ENCODE peak calls at places on chromosomes 7 and 10, in ten cellular contexts. I, P, Z, B, O, W, T, S, M and D are unnamed samples.

GRCh38 chr7:138116156-138116555 is 39.9 kb downstream of the AKR1D1 start:
- DNase-seq in I (peak), P (no peak), Z (no peak), B (no peak), O (no peak), W (no peak), T (no peak), S (peak), M (no peak), D (no peak)

GRCh38 chr10:112336556-112337201 is 37.2 kb upstream of the ACSL5 start:
- DNase-seq in I (no peak), P (no peak), Z (peak), B (no peak), O (no peak), W (no peak), T (no peak), S (no peak), M (no peak), D (no peak)

GRCh38 chr7:116554436-116554835 is 29.6 kb downstream of the CAV1 start:
- DNase-seq in I (no peak), P (peak), Z (no peak), B (no peak), O (no peak), W (no peak), T (peak), S (no peak), M (no peak), D (no peak)

GRCh38 chr10:52678611-52679010 is 94.0 kb downstream of the MBL2 start:
- DNase-seq in I (no peak), P (no peak), Z (no peak), B (no peak), O (no peak), W (no peak), T (no peak), S (no peak), M (no peak), D (no peak)

GRCh38 chr10:16728266-16728665 is 89.0 kb downstream of the RSU1 start:
- DNase-seq in I (no peak), P (no peak), Z (no peak), B (no peak), O (no peak), W (no peak), T (no peak), S (no peak), M (no peak), D (no peak)

GRCh38 chr10:132716691-132717490 is 69.1 kb downstream of the NKX6-2 start:
- DNase-seq in I (no peak), P (no peak), Z (no peak), B (no peak), O (no peak), W (no peak), T (no peak), S (no peak), M (no peak), D (no peak)

GRCh38 chr7:4765776-4766490 is 9.5 kb upstream of the AP5Z1 start:
- DNase-seq in I (no peak), P (no peak), Z (no peak), B (no peak), O (no peak), W (no peak), T (no peak), S (no peak), M (no peak), D (no peak)

GRCh38 chr10:1156921-1157614 is 100.9 kb downstream of the WDR37 start:
- DNase-seq in I (no peak), P (no peak), Z (no peak), B (no peak), O (no peak), W (no peak), T (no peak), S (no peak), M (no peak), D (no peak)

GRCh38 chr10:128421731-128422130 is 295.5 kb upstream of the MKI67 start:
- DNase-seq in I (no peak), P (no peak), Z (no peak), B (no peak), O (no peak), W (no peak), T (no peak), S (no peak), M (no peak), D (no peak)

GRCh38 chr10:5748394-5748803 is 63.8 kb downstream of the TASOR2 start:
- DNase-seq in I (no peak), P (no peak), Z (no peak), B (no peak), O (no peak), W (no peak), T (no peak), S (no peak), M (no peak), D (no peak)
- TF ChIP-seq POLR2A in I (no peak), P (no peak), Z (no peak), B (no peak), O (no peak), W (no peak), T (no peak), S (no peak), M (no peak), D (no peak)

GRCh38 chr7:50656141-50656895 is 91.1 kb upstream of the DDC start:
- DNase-seq in I (no peak), P (no peak), Z (peak), B (no peak), O (no peak), W (no peak), T (no peak), S (no peak), M (no peak), D (no peak)
- TF ChIP-seq POLR2A in I (no peak), P (no peak), Z (no peak), B (no peak), O (no peak), W (no peak), T (no peak), S (no peak), M (no peak), D (no peak)

DNA sequence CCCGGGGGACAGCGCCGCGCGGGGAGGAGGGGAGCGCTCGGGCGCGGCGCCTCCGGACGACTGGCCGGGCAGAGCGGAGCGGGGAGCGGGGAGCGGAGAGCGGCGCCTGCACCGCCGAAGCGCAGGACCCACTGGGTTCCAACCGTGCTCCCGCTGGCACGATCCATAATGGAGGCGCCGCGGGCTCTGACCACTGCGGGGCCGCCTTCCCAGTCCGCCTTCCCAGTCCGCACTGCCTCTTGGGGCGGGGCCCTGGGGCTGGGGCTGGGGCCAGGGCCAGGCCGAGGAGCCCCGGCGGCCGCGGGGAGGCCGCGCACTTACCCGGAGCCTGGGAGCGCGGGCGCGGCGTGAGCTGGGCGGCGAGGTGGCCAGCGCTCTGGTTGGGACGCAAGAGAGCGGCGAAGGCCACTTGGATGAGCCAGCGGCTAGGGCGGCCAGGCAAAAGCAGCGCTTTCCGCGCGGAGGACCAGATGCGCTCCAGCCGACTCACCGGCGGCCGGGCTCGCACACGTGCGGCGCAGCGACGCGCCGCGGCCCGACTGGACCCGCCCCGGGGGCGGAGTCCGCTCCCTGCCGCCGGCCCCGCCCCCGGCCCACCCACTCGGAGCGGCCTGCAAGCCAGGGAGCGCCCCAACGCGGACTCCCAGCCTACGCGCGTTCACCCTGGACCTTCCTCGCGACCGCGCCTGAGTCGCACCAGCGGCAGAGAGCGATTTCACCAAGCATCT is at the start of gene PUS7:
- DNase-seq in I (peak), P (peak), Z (peak), B (peak), O (peak), W (peak), T (peak), S (peak), M (peak), D (peak)
- TF ChIP-seq POLR2A in I (peak), P (no peak), Z (peak), B (peak), O (peak), W (peak), T (peak), S (peak), M (no peak), D (peak)

DNA sequence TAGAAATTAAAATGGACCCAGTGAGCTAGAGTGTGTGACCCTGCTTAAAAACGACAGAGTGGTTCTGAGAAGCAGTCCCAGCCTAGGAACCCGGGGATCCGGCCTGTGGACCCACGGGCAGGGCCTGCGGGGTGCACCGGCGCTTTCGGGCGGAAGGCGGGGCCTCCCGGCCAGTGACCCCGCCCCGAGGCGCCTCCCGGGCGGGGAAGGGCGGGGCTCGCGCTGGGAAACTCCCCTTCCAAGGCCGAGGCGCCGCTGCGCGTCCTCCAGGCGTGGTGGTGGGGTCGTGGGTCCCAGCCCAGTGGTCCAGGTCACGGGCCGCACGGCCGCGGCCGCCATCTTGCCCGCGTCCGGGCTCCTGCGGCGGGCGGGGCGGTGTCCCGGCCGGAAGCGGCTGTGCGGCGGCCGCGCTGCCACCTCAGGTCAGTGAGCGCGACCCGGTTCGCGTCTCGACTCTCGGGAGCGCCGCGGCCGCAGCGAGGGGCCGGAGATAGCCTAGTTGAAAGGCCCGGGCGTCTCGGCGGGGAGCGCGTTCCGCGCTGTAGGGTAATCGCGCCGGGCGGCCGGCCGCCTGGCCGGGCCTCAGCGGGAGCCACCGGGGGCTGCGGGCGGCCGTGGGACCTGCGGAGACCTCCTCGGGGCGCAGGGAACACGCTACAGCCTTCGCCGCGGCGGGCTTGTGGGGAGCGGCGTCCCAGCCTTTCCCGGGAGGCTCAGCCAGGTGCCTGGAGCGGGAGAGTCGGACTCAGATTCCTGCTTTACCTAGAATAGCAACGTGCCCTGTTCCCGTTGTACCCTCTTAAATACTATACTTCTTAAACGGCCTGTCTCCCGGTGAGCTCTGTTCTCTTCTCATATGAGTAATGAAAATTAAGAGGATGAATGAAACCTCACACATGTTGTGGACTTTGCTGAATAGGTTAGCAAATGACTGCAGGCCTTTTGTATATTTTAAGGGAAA is at the start of gene MIOS:
- DNase-seq in I (peak), P (peak), Z (peak), B (peak), O (peak), W (peak), T (peak), S (peak), M (peak), D (peak)
- TF ChIP-seq POLR2A in I (peak), P (peak), Z (peak), B (peak), O (peak), W (peak), T (peak), S (peak), M (no peak), D (peak)

DNA sequence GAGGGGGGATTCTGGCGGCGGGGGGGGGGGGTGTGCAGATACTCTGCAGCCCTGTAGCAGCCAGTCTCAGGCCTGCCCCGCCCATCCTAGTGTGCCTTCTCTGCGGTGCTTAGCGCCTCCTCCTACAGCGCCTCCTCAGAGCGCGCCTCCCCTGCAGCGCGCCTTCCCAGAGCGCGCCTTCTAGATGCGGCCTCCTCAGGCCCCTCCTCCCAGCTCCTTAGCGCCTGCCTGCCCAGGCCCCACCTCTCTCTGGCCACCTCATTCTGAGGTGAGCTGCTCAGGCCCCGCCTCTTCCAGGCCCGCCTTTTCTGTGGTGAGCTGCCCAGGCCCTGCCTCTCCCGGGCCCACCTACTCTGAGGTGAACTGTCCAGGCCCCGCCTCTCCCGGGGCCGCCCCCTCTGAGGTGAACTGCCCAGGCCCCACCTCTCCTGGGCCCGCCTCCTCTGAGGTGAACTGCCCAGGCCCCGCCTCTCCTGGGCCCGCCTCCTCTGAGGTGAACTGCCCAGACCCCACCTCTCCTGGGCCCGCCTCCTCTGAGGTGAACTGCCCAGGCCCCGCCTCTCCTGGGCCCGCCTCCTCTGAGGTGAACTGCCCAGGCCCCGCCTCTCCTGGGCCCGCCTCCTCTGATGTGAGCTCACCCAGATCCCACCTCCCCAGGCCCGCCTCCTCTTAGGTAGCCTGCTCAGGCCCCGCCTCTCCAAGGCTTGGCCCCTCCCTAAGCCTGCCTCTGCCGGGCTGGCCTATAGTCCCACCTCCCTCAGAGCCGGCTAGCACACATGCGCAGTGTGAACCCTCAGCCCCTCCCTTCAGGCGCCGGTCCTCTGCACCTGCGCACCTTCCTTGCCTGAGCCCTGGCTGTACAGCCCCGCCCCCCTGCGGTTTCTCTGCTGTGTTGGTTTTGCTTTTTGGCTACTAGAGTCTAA is 2.1 kb upstream of the SGCE start:
- DNase-seq in I (peak), P (peak), Z (peak), B (peak), O (peak), W (peak), T (peak), S (peak), M (peak), D (peak)
- TF ChIP-seq POLR2A in I (no peak), P (no peak), Z (no peak), B (no peak), O (no peak), W (no peak), T (peak), S (no peak), M (no peak), D (peak)

GRCh38 chr7:1538544-1539345 is 8.2 kb downstream of the MAFK start:
- DNase-seq in I (no peak), P (no peak), Z (no peak), B (no peak), O (no peak), W (peak), T (no peak), S (no peak), M (no peak), D (no peak)

GRCh38 chr7:1535695-1536094 is 5.2 kb downstream of the MAFK start:
- DNase-seq in I (no peak), P (peak), Z (no peak), B (no peak), O (no peak), W (no peak), T (no peak), S (no peak), M (no peak), D (no peak)

GRCh38 chr7:1537631-1538412 is 7.3 kb downstream of the MAFK start:
- DNase-seq in I (peak), P (peak), Z (peak), B (no peak), O (peak), W (peak), T (peak), S (peak), M (peak), D (peak)

GRCh38 chr7:1536105-1536767 is 5.7 kb downstream of the MAFK start:
- DNase-seq in I (no peak), P (peak), Z (no peak), B (no peak), O (no peak), W (peak), T (no peak), S (no peak), M (no peak), D (no peak)

DNA sequence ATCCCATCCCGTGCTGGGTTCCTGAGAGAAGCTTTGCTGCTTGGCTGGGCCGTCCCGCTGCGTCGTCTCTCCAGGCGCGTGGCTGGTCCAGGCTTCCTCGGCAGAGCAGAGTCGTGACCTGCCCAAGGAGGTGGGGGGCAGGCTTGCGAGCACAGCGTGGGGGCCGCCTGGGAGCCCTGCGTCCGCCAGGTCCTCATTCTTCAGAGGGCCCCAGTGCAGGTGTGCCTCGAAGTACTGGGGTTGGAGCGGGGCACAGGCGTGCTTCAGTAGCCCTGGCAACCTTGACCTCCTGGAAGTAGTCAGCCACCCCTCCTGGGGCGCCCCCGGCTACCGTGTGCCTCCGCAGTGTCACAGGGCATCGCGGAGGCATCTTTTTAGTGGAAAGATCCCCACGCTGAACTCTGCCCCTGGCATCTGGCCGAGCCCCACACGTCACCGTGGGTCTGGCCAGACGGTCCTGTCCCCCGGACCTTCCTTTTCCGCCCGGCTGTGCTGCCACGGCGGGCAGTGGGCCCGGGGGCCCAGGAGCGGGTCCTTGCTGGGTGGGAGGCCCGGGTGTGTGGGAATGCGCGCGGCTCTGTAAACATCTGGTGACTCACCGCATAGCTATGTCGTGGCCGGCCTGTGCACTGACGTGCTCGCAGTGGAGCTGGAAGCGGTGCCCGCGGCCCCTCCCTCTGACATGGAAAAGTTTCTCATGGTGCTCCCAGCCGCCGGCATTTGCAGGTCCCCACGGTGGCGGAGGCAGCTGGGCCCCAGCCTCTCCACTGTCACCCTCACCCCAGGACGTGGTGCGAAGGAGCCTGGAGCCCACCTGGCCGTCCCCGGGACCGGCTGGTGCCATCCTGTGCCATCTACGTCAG is 6.5 kb downstream of the MAFK start:
- DNase-seq in I (peak), P (peak), Z (peak), B (no peak), O (peak), W (peak), T (peak), S (peak), M (peak), D (peak)
- TF ChIP-seq POLR2A in I (peak), P (peak), Z (peak), B (no peak), O (no peak), W (peak), T (peak), S (peak), M (peak), D (no peak)

GRCh38 chr10:35090162-35090954 is at the start of gene CUL2:
- DNase-seq in I (peak), P (peak), Z (peak), B (peak), O (peak), W (peak), T (peak), S (peak), M (peak), D (peak)
- TF ChIP-seq POLR2A in I (peak), P (no peak), Z (peak), B (peak), O (peak), W (no peak), T (no peak), S (no peak), M (no peak), D (no peak)

DNA sequence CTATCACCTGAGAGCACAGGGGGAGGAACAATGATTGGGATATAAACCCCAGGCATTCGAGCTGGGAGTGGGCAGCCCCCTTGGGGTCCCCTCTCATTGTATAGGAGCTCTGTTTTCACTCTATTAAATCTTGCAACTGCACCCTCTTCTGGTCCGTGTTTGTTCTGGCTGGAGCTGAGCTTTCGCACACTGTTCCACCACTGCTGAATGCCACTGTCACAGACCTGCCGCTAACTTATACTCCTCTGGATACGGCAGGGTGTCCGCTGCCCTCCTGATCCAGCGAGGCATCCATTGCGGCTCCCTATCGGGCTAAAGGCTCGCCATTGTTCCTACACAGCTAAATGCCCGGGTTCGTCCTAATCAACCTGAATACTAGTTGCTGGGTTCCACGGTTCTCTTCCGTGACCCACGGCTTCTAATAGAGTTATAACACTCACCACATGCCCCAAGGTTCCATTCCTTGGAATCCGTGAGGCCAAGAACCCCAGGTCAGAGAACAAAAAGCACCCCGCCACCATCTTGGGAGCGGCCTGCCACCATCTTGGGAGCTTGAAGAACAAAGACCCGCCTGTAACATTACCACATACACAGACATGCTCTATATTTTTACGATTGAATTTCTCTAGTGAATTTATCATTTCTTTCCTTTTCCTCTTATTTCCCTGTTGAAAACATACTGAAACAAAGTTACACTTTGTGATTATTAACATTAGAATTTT is 9.0 kb downstream of the ZWINT start:
- DNase-seq in I (no peak), P (no peak), Z (no peak), B (no peak), O (no peak), W (no peak), T (no peak), S (no peak), M (no peak), D (no peak)
- TF ChIP-seq POLR2A in I (no peak), P (no peak), Z (no peak), B (no peak), O (no peak), W (no peak), T (no peak), S (no peak), M (no peak), D (no peak)